ENCODE peak calls at places on chromosomes 7 and 10, in nine cellular contexts. S is BJ, L is AG10803, B is AG04450, M is Peyer's patch, W is GM10248, U is Calu3, V is H9, K is IMR-90. N is an unnamed sample.
A peak's percentile ranks its signal among the peaks of the same experiment; 100 is the strongest.

GRCh38 chr10:100934084-100934659 is 21.4 kb downstream of the SLF2 start:
- DNase-seq in V (no peak), W (peak; percentile 21), U (no peak), L (no peak), M (no peak), B (no peak), K (no peak), S (no peak), N (no peak)

GRCh38 chr7:34165927-34166550 is 260.7 kb downstream of the BMPER start:
- DNase-seq in M (no peak), B (no peak), U (peak; percentile 22), W (no peak), V (no peak), L (peak; percentile 62), K (peak; percentile 60), S (no peak), N (no peak)

GRCh38 chr7:157461805-157462771 is 125.3 kb downstream of the DNAJB6 start:
- DNase-seq in B (no peak), V (no peak), M (no peak), W (no peak), L (no peak), S (no peak), K (no peak), U (peak; percentile 44), N (no peak)

GRCh38 chr7:121940907-121941306 is 67.9 kb downstream of the PTPRZ1 start:
- DNase-seq in L (no peak), K (no peak), M (no peak), W (no peak), U (no peak), S (no peak), B (no peak), V (no peak), N (no peak)

GRCh38 chr7:28488061-28488791 is 75.9 kb downstream of the CREB5 start:
- DNase-seq in V (no peak), L (no peak), M (no peak), W (no peak), U (peak; percentile 71), S (no peak), K (no peak), B (no peak), N (no peak)

GRCh38 chr10:23171232-23171876 is 20.8 kb upstream of the PTF1A start:
- DNase-seq in U (no peak), K (peak; percentile 32), M (no peak), L (peak; percentile 15), V (peak; percentile 65), W (no peak), B (no peak), S (no peak), N (no peak)

GRCh38 chr10:14500172-14500765 is 169.5 kb upstream of the FRMD4A start:
- DNase-seq in B (no peak), U (peak; percentile 9), V (no peak), M (no peak), K (no peak), L (no peak), S (no peak), W (no peak), N (no peak)

GRCh38 chr10:7014721-7015120 is 396.1 kb downstream of the SFMBT2 start:
- DNase-seq in U (no peak), S (no peak), M (no peak), W (no peak), L (no peak), V (no peak), B (no peak), K (no peak), N (no peak)

GRCh38 chr10:132904169-132904813 is 38.1 kb downstream of the CFAP46 start:
- DNase-seq in K (peak; percentile 24), L (no peak), S (no peak), U (peak; percentile 65), W (peak; percentile 63), B (no peak), V (peak; percentile 64), M (no peak), N (no peak)

GRCh38 chr10:129525408-129525807 is 58.4 kb downstream of the MGMT start:
- DNase-seq in S (peak; percentile 34), M (no peak), W (no peak), V (peak; percentile 10), K (peak; percentile 54), U (no peak), B (peak; percentile 24), L (peak; percentile 79), N (no peak)

GRCh38 chr7:45203947-45204445 is 46.4 kb downstream of the RAMP3 start:
- DNase-seq in L (peak; percentile 71), S (peak; percentile 12), V (no peak), M (no peak), U (no peak), W (peak; percentile 59), B (peak; percentile 7), K (peak; percentile 51), N (no peak)

GRCh38 chr10:5655003-5655600 is 11.3 kb downstream of the ASB13 start:
- DNase-seq in W (no peak), K (no peak), M (no peak), U (no peak), B (no peak), L (no peak), V (no peak), S (no peak), N (no peak)

GRCh38 chr10:6612371-6612770 is 32.3 kb upstream of the PRKCQ start:
- DNase-seq in W (no peak), V (no peak), M (no peak), L (no peak), B (no peak), U (no peak), S (no peak), K (no peak), N (no peak)

GRCh38 chr7:157751351-157751750 is 414.5 kb downstream of the DNAJB6 start:
- DNase-seq in M (no peak), V (no peak), B (no peak), K (no peak), L (no peak), W (no peak), U (no peak), S (no peak), N (no peak)

DNA sequence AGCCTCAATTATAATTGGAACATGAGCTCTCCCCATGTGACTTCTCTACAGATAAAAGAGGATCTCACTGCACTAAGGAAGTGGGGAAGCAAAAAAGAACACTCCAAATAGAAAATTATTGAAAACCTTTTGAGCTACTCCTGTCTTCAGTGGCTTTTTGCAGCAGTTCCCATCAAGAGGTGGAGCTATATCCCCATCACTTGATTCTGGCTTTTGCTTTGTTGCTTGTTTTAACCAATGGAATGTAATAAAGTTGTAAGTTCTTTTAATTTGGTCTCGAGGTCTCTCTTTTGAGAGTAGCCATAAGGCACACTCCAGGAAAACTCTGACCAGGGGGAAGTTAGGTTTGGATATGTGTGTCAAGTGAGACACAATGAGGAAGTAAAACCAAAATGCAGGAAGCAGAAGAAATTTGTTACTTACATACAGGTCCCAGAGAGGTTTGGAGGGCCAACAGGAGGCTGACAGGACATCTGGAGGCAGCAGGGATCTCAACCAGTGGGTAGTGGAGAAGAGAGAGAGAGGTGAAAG is 569.4 kb downstream of the HTR7 start:
- DNase-seq in B (peak; percentile 30), K (peak; percentile 61), U (peak; percentile 1), M (no peak), V (no peak), L (no peak), S (no peak), W (no peak), N (no peak)
- TF ChIP-seq CTCF in B (peak; percentile 68), K (peak; percentile 69), U (no peak), M (no peak), V (peak; percentile 66), L (no peak), S (peak; percentile 53), W (no peak), N (no peak)

GRCh38 chr10:110016957-110017514 is 9.3 kb downstream of the ADD3 start:
- DNase-seq in M (no peak), V (no peak), S (no peak), B (no peak), L (no peak), W (no peak), K (no peak), U (no peak), N (no peak)

GRCh38 chr10:110020265-110020664 is 12.5 kb downstream of the ADD3 start:
- DNase-seq in L (no peak), V (no peak), U (no peak), B (no peak), K (no peak), S (no peak), W (no peak), M (no peak), N (no peak)

GRCh38 chr10:110017940-110018339 is 10.2 kb downstream of the ADD3 start:
- DNase-seq in U (no peak), K (no peak), B (no peak), L (peak; percentile 56), S (no peak), V (no peak), M (no peak), W (no peak), N (no peak)

GRCh38 chr10:110013615-110014293 is 6.0 kb downstream of the ADD3 start:
- DNase-seq in K (no peak), W (no peak), L (no peak), S (no peak), B (no peak), U (peak; percentile 15), M (no peak), V (no peak), N (no peak)

DNA sequence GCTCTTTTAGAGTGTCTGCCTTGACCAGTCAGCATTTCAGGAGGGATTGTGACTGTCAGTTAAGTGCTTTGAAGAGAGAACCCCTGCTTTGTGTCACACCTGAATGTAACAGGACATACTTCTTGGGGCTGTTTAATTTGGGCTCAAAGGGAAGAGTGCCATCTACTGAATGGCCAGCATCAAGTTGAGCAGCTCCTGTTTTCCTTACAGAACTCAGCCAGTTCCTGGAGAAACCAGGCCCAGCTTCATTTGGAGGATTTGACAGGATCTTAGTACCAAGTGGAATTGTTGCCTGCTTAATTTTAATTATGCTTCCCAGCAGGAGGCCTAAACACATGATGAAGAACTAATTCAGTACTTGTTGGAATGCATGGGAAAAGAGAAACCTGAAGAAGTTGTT is 8.3 kb downstream of the ADD3 start:
- DNase-seq in U (no peak), V (peak; percentile 41), W (no peak), L (peak; percentile 26), S (no peak), M (no peak), B (no peak), K (peak; percentile 28), N (no peak)
- TF ChIP-seq CTCF in U (no peak), V (peak; percentile 41), W (peak; percentile 18), L (peak; percentile 39), S (no peak), M (no peak), B (peak; percentile 20), K (peak; percentile 34), N (no peak)

DNA sequence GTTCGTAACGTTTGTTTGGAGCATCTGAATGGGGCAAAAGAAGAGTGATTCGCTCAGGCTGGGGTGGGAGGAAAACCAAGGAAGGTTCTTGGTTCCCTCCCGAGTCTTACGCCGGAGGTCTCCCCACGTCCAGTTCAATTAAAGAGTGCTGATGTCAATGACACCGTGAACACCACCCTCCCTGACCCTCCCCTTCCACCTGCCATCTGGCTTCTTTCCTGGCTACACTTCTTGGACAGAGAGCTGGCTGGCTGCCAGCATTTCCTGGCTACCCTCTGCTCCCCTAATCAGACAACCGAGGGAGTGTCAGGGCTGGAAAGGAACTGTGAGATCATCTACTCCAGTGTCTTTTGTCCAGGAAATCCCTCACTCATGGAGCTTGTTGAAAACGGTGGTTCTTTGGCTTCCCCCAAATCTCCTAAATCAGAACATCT is 24.1 kb upstream of the FFAR4 start:
- DNase-seq in W (no peak), U (no peak), K (peak; percentile 9), M (no peak), B (no peak), V (no peak), S (no peak), L (peak; percentile 34), N (no peak)
- TF ChIP-seq CTCF in W (no peak), U (no peak), K (no peak), M (no peak), B (no peak), V (no peak), S (no peak), L (no peak), N (no peak)

GRCh38 chr7:100476903-100477870 is 1.8 kb downstream of the TSC22D4 start:
- DNase-seq in B (no peak), K (no peak), M (peak; percentile 57), U (no peak), L (no peak), W (no peak), S (no peak), V (peak; percentile 52), N (no peak)
- TF ChIP-seq CTCF in B (peak; percentile 30), K (peak; percentile 41), M (peak; percentile 12), U (no peak), L (peak; percentile 38), W (peak; percentile 53), S (peak; percentile 52), V (peak; percentile 44), N (no peak)

N was measured in natural killer cell.